ENCODE peak calls at places on chromosomes 3 and 15, in seven cellular contexts. One of them, this sample, is unnamed.
A peak's percentile ranks its signal among the peaks of the same experiment; 100 is the strongest.

GRCh38 chr3:18382760-18383369 is 42.3 kb downstream of the SATB1 start:
- DNase-seq in AG04449: no peak
- DNase-seq in progenitor cell of endocrine pancreas: no peak
- DNase-seq in PC-9: no peak
- DNase-seq in ELR: no peak
- DNase-seq in WTC11: no peak
- DNase-seq in stimulated activated CD4-positive, alpha-beta T cell treated with anti-CD3 and anti-CD28 coated beads, TNF-alpha, amount 100 ng/mL, for 1 hour: no peak
- DNase-seq in this sample: no peak

GRCh38 chr15:58010983-58011382 is 54.5 kb downstream of the ALDH1A2 start:
- DNase-seq in AG04449: no peak
- DNase-seq in progenitor cell of endocrine pancreas: no peak
- DNase-seq in PC-9: no peak
- DNase-seq in ELR: no peak
- DNase-seq in WTC11: no peak
- DNase-seq in stimulated activated CD4-positive, alpha-beta T cell treated with anti-CD3 and anti-CD28 coated beads, TNF-alpha, amount 100 ng/mL, for 1 hour: no peak
- DNase-seq in this sample: peak; percentile 72

GRCh38 chr3:33229066-33229465 is 10.5 kb upstream of the SUSD5 start:
- DNase-seq in AG04449: no peak
- DNase-seq in progenitor cell of endocrine pancreas: no peak
- DNase-seq in PC-9: no peak
- DNase-seq in ELR: no peak
- DNase-seq in WTC11: no peak
- DNase-seq in stimulated activated CD4-positive, alpha-beta T cell treated with anti-CD3 and anti-CD28 coated beads, TNF-alpha, amount 100 ng/mL, for 1 hour: no peak
- DNase-seq in this sample: no peak

GRCh38 chr15:70569139-70569717 is 194.1 kb downstream of the UACA start:
- DNase-seq in AG04449: peak; percentile 60
- DNase-seq in progenitor cell of endocrine pancreas: no peak
- DNase-seq in PC-9: no peak
- DNase-seq in ELR: peak; percentile 78
- DNase-seq in WTC11: no peak
- DNase-seq in stimulated activated CD4-positive, alpha-beta T cell treated with anti-CD3 and anti-CD28 coated beads, TNF-alpha, amount 100 ng/mL, for 1 hour: no peak
- DNase-seq in this sample: peak; percentile 58

GRCh38 chr15:43253431-43254403 is 13.0 kb downstream of the TGM5 start:
- DNase-seq in AG04449: no peak
- DNase-seq in progenitor cell of endocrine pancreas: no peak
- DNase-seq in PC-9: peak; percentile 82
- DNase-seq in ELR: peak; percentile 53
- DNase-seq in WTC11: no peak
- DNase-seq in stimulated activated CD4-positive, alpha-beta T cell treated with anti-CD3 and anti-CD28 coated beads, TNF-alpha, amount 100 ng/mL, for 1 hour: no peak
- DNase-seq in this sample: peak; percentile 37

GRCh38 chr15:29312387-29312786 is 42.8 kb upstream of the NSMCE3 start:
- DNase-seq in AG04449: peak; percentile 31
- DNase-seq in progenitor cell of endocrine pancreas: no peak
- DNase-seq in PC-9: no peak
- DNase-seq in ELR: peak; percentile 48
- DNase-seq in WTC11: no peak
- DNase-seq in stimulated activated CD4-positive, alpha-beta T cell treated with anti-CD3 and anti-CD28 coated beads, TNF-alpha, amount 100 ng/mL, for 1 hour: no peak
- DNase-seq in this sample: peak; percentile 54

GRCh38 chr3:161314836-161315391 is 56.4 kb downstream of the SPTSSB start:
- DNase-seq in AG04449: no peak
- DNase-seq in progenitor cell of endocrine pancreas: no peak
- DNase-seq in PC-9: peak; percentile 37
- DNase-seq in ELR: peak; percentile 20
- DNase-seq in WTC11: no peak
- DNase-seq in stimulated activated CD4-positive, alpha-beta T cell treated with anti-CD3 and anti-CD28 coated beads, TNF-alpha, amount 100 ng/mL, for 1 hour: no peak
- DNase-seq in this sample: no peak

GRCh38 chr15:68272797-68273271 is 4.7 kb upstream of the FEM1B start:
- DNase-seq in AG04449: peak; percentile 61
- DNase-seq in progenitor cell of endocrine pancreas: no peak
- DNase-seq in PC-9: no peak
- DNase-seq in ELR: peak; percentile 78
- DNase-seq in WTC11: no peak
- DNase-seq in stimulated activated CD4-positive, alpha-beta T cell treated with anti-CD3 and anti-CD28 coated beads, TNF-alpha, amount 100 ng/mL, for 1 hour: no peak
- DNase-seq in this sample: no peak

GRCh38 chr3:64417816-64418215 is 192.6 kb upstream of the PRICKLE2 start:
- DNase-seq in AG04449: no peak
- DNase-seq in progenitor cell of endocrine pancreas: no peak
- DNase-seq in PC-9: peak; percentile 16
- DNase-seq in ELR: peak; percentile 40
- DNase-seq in WTC11: no peak
- DNase-seq in stimulated activated CD4-positive, alpha-beta T cell treated with anti-CD3 and anti-CD28 coated beads, TNF-alpha, amount 100 ng/mL, for 1 hour: no peak
- DNase-seq in this sample: peak; percentile 43

GRCh38 chr3:52614689-52615088 is 71.0 kb downstream of the PBRM1 start:
- DNase-seq in AG04449: no peak
- DNase-seq in progenitor cell of endocrine pancreas: no peak
- DNase-seq in PC-9: no peak
- DNase-seq in ELR: peak; percentile 19
- DNase-seq in WTC11: no peak
- DNase-seq in stimulated activated CD4-positive, alpha-beta T cell treated with anti-CD3 and anti-CD28 coated beads, TNF-alpha, amount 100 ng/mL, for 1 hour: no peak
- DNase-seq in this sample: peak; percentile 16

GRCh38 chr3:166291510-166291909 is 454.3 kb upstream of the BCHE start:
- DNase-seq in AG04449: no peak
- DNase-seq in progenitor cell of endocrine pancreas: no peak
- DNase-seq in PC-9: no peak
- DNase-seq in ELR: no peak
- DNase-seq in WTC11: peak; percentile 43
- DNase-seq in stimulated activated CD4-positive, alpha-beta T cell treated with anti-CD3 and anti-CD28 coated beads, TNF-alpha, amount 100 ng/mL, for 1 hour: no peak
- DNase-seq in this sample: no peak

GRCh38 chr3:101179637-101180036 is 140.7 kb downstream of the IMPG2 start:
- DNase-seq in AG04449: peak; percentile 67
- DNase-seq in progenitor cell of endocrine pancreas: no peak
- DNase-seq in PC-9: no peak
- DNase-seq in ELR: peak; percentile 70
- DNase-seq in WTC11: no peak
- DNase-seq in stimulated activated CD4-positive, alpha-beta T cell treated with anti-CD3 and anti-CD28 coated beads, TNF-alpha, amount 100 ng/mL, for 1 hour: no peak
- DNase-seq in this sample: no peak

GRCh38 chr3:42960282-42960681 is 18.8 kb upstream of the GASK1A start:
- DNase-seq in AG04449: no peak
- DNase-seq in progenitor cell of endocrine pancreas: no peak
- DNase-seq in PC-9: no peak
- DNase-seq in ELR: no peak
- DNase-seq in WTC11: no peak
- DNase-seq in stimulated activated CD4-positive, alpha-beta T cell treated with anti-CD3 and anti-CD28 coated beads, TNF-alpha, amount 100 ng/mL, for 1 hour: no peak
- DNase-seq in this sample: peak; percentile 5

GRCh38 chr3:193768069-193768391 is 175.0 kb downstream of the OPA1 start:
- DNase-seq in AG04449: no peak
- DNase-seq in progenitor cell of endocrine pancreas: no peak
- DNase-seq in PC-9: no peak
- DNase-seq in ELR: peak; percentile 61
- DNase-seq in WTC11: no peak
- DNase-seq in stimulated activated CD4-positive, alpha-beta T cell treated with anti-CD3 and anti-CD28 coated beads, TNF-alpha, amount 100 ng/mL, for 1 hour: no peak
- DNase-seq in this sample: peak; percentile 29

GRCh38 chr15:60994842-60995495 is 234.1 kb downstream of the RORA start:
- DNase-seq in AG04449: no peak
- DNase-seq in progenitor cell of endocrine pancreas: no peak
- DNase-seq in PC-9: no peak
- DNase-seq in ELR: no peak
- DNase-seq in WTC11: no peak
- DNase-seq in stimulated activated CD4-positive, alpha-beta T cell treated with anti-CD3 and anti-CD28 coated beads, TNF-alpha, amount 100 ng/mL, for 1 hour: no peak
- DNase-seq in this sample: no peak

GRCh38 chr3:56799251-56799882 is 2.4 kb downstream of the ARHGEF3 start:
- DNase-seq in AG04449: no peak
- DNase-seq in progenitor cell of endocrine pancreas: no peak
- DNase-seq in PC-9: no peak
- DNase-seq in ELR: peak; percentile 72
- DNase-seq in WTC11: no peak
- DNase-seq in stimulated activated CD4-positive, alpha-beta T cell treated with anti-CD3 and anti-CD28 coated beads, TNF-alpha, amount 100 ng/mL, for 1 hour: no peak
- DNase-seq in this sample: peak; percentile 74

GRCh38 chr15:53833134-53833624 is 73.7 kb upstream of the WDR72 start:
- DNase-seq in AG04449: no peak
- DNase-seq in progenitor cell of endocrine pancreas: no peak
- DNase-seq in PC-9: no peak
- DNase-seq in ELR: no peak
- DNase-seq in WTC11: no peak
- DNase-seq in stimulated activated CD4-positive, alpha-beta T cell treated with anti-CD3 and anti-CD28 coated beads, TNF-alpha, amount 100 ng/mL, for 1 hour: no peak
- DNase-seq in this sample: peak; percentile 23

GRCh38 chr15:98085003-98085639 is 124.6 kb downstream of the ARRDC4 start:
- DNase-seq in AG04449: no peak
- DNase-seq in progenitor cell of endocrine pancreas: no peak
- DNase-seq in PC-9: no peak
- DNase-seq in ELR: peak; percentile 74
- DNase-seq in WTC11: no peak
- DNase-seq in stimulated activated CD4-positive, alpha-beta T cell treated with anti-CD3 and anti-CD28 coated beads, TNF-alpha, amount 100 ng/mL, for 1 hour: no peak
- DNase-seq in this sample: peak; percentile 65

GRCh38 chr3:169659858-169660614 is 3.5 kb downstream of the MECOM start:
- DNase-seq in AG04449: no peak
- DNase-seq in progenitor cell of endocrine pancreas: no peak
- DNase-seq in PC-9: no peak
- DNase-seq in ELR: no peak
- DNase-seq in WTC11: peak; percentile 39
- DNase-seq in stimulated activated CD4-positive, alpha-beta T cell treated with anti-CD3 and anti-CD28 coated beads, TNF-alpha, amount 100 ng/mL, for 1 hour: no peak
- DNase-seq in this sample: peak; percentile 19

GRCh38 chr3:120198305-120198878 is 86.6 kb downstream of the GPR156 start:
- DNase-seq in AG04449: no peak
- DNase-seq in progenitor cell of endocrine pancreas: no peak
- DNase-seq in PC-9: no peak
- DNase-seq in ELR: peak; percentile 74
- DNase-seq in WTC11: no peak
- DNase-seq in stimulated activated CD4-positive, alpha-beta T cell treated with anti-CD3 and anti-CD28 coated beads, TNF-alpha, amount 100 ng/mL, for 1 hour: no peak
- DNase-seq in this sample: peak; percentile 37

This sample was measured in astrocyte of the spinal cord.